ENCODE peak calls at places on chromosomes 1 and 21, in seven cellular contexts. P is kidney glomerular epithelial cell; Q is ACHN; E is stimulated activated CD4-positive, alpha-beta T cell treated with anti-CD3 and anti-CD28 coated beads, Interleukin-12 subunit alpha, Interleukin-12 subunit beta, amount 100 ng/mL, for 24 hours; G is activated CD4-positive, alpha-beta T cell treated with anti-CD3 and anti-CD28 coated beads for 36 hours; R is posterior cingulate gyrus; K is stimulated activated CD8-positive, alpha-beta memory T cell treated with anti-CD3 and anti-CD28 coated beads, Interleukin-7, amount 100 ng/mL, for 1 hour. O is an unnamed sample.

GRCh38 chr1:17259233-17259873 is 10.5 kb downstream of the PADI3 start:
- DNase-seq in P (no peak), G (no peak), K (no peak), Q (no peak), E (no peak), R (no peak), O (no peak)

GRCh38 chr1:2941907-2942306 is 79.4 kb upstream of the ACTRT2 start:
- DNase-seq in E (no peak), G (no peak), K (no peak), P (no peak), R (no peak), Q (no peak), O (no peak)

GRCh38 chr1:163561570-163562295 is 240.0 kb downstream of the NUF2 start:
- DNase-seq in Q (peak; percentile 38), G (no peak), R (no peak), P (no peak), E (no peak), K (no peak), O (peak; percentile 79)

GRCh38 chr1:231192620-231193163 is 30.8 kb downstream of the TRIM67 start:
- DNase-seq in K (no peak), E (no peak), R (peak; percentile 33), Q (peak; percentile 96), P (peak; percentile 54), G (no peak), O (no peak)

GRCh38 chr1:7594002-7594713 is 176.9 kb upstream of the VAMP3 start:
- DNase-seq in E (no peak), Q (no peak), G (no peak), R (no peak), P (no peak), K (no peak), O (no peak)

GRCh38 chr1:84442256-84442655 is 36.8 kb upstream of the RPF1 start:
- DNase-seq in E (no peak), K (no peak), R (no peak), Q (peak; percentile 73), P (peak; percentile 88), G (no peak), O (no peak)

GRCh38 chr1:11227106-11228077 is 35.0 kb downstream of the MTOR start:
- DNase-seq in P (no peak), Q (no peak), E (no peak), G (no peak), R (no peak), K (no peak), O (no peak)

GRCh38 chr1:31714442-31715096 is 10.8 kb upstream of the COL16A1 start:
- DNase-seq in E (no peak), R (no peak), G (peak; percentile 57), Q (peak; percentile 17), K (no peak), P (peak; percentile 11), O (peak; percentile 92)

GRCh38 chr1:225845633-225846259 is 35.8 kb downstream of the EPHX1 start:
- DNase-seq in G (peak; percentile 64), Q (peak; percentile 86), K (no peak), P (peak; percentile 21), R (peak; percentile 60), E (no peak), O (peak; percentile 96)

GRCh38 chr1:2136836-2137235 is 57.7 kb downstream of the FAAP20 start:
- DNase-seq in R (no peak), E (no peak), K (no peak), Q (no peak), P (no peak), G (no peak), O (no peak)

GRCh38 chr1:235954306-235955283 is 87.9 kb upstream of the LYST start:
- DNase-seq in R (no peak), P (no peak), K (no peak), Q (no peak), E (no peak), G (peak; percentile 62), O (no peak)

GRCh38 chr1:85611856-85612255 is 31.3 kb downstream of the CCN1 start:
- DNase-seq in R (no peak), Q (peak; percentile 98), P (peak; percentile 98), E (no peak), K (no peak), G (no peak), O (no peak)

GRCh38 chr1:193058529-193059281 is 455 bp downstream of the UCHL5 start:
- DNase-seq in R (peak; percentile 11), E (peak; percentile 31), G (peak; percentile 83), K (peak; percentile 14), P (peak; percentile 7), Q (peak; percentile 66), O (no peak)

GRCh38 chr1:65165269-65166002 is 17.4 kb downstream of the AK4 start:
- DNase-seq in Q (no peak), E (no peak), G (no peak), P (no peak), K (no peak), R (no peak), O (peak; percentile 84)

GRCh38 chr1:51564124-51564523 is 45.1 kb upstream of the EPS15 start:
- DNase-seq in K (no peak), Q (no peak), P (peak; percentile 69), G (peak; percentile 28), E (no peak), R (no peak), O (no peak)

GRCh38 chr1:201742476-201742875 is 86.5 kb upstream of the IPO9 start:
- DNase-seq in Q (no peak), G (no peak), P (no peak), K (no peak), E (no peak), R (no peak), O (no peak)

GRCh38 chr21:35254006-35254751 is 205.1 kb upstream of the RUNX1 start:
- DNase-seq in E (no peak), G (no peak), K (no peak), P (no peak), R (no peak), Q (no peak), O (no peak)

GRCh38 chr1:180884588-180885300 is 28.0 kb upstream of the KIAA1614 start:
- DNase-seq in Q (no peak), E (no peak), R (no peak), G (no peak), P (no peak), K (no peak), O (no peak)

GRCh38 chr1:109718495-109718894 is 6.4 kb downstream of the GSTM5 start:
- DNase-seq in G (no peak), R (no peak), E (no peak), K (no peak), P (peak; percentile 20), Q (peak; percentile 50), O (peak; percentile 48)

GRCh38 chr1:234111458-234112142 is 207.1 kb downstream of the SLC35F3 start:
- DNase-seq in G (no peak), E (no peak), R (no peak), P (no peak), Q (peak; percentile 37), K (no peak), O (peak; percentile 93)

GRCh38 chr1:38788937-38789336 is 70.6 kb downstream of the RRAGC start:
- DNase-seq in E (no peak), Q (no peak), R (no peak), K (no peak), G (no peak), P (no peak), O (peak; percentile 43)

GRCh38 chr1:224411766-224412165 is 22.8 kb downstream of the WDR26 start:
- DNase-seq in K (no peak), R (no peak), Q (no peak), E (no peak), G (no peak), P (peak; percentile 37), O (no peak)

GRCh38 chr1:168585191-168585590 is 8.8 kb downstream of the XCL1 start:
- DNase-seq in K (no peak), G (no peak), R (peak; percentile 7), Q (peak; percentile 8), P (peak; percentile 22), E (no peak), O (no peak)

O was measured in endodermal cell.